ENCODE peak calls at places on chromosomes 16 and 17, in six cellular contexts. R, Y, V, H, U and G are unnamed samples.

GRCh38 chr17:27878776-27879562 is 14.2 kb downstream of the LYRM9 start:
- DNase-seq in H (no peak), R (no peak), U (peak; percentile 79), Y (no peak), V (peak; percentile 52), G (no peak)

GRCh38 chr17:39235555-39236221 is 9.9 kb upstream of the STAC2 start:
- DNase-seq in V (no peak), R (peak; percentile 34), U (peak; percentile 70), H (no peak), Y (no peak), G (peak; percentile 31)

GRCh38 chr16:52497067-52497816 is 49.7 kb downstream of the TOX3 start:
- DNase-seq in U (peak; percentile 41), R (no peak), Y (no peak), H (no peak), V (no peak), G (no peak)

GRCh38 chr16:86892509-86892908 is 314.2 kb downstream of the FOXL1 start:
- DNase-seq in V (no peak), U (no peak), Y (no peak), H (no peak), R (no peak), G (no peak)

GRCh38 chr16:64238576-64238975 is 883.3 kb downstream of the CDH11 start:
- DNase-seq in V (no peak), H (no peak), R (no peak), Y (no peak), U (no peak), G (no peak)

GRCh38 chr17:74987909-74988711 is 678 bp downstream of the CDR2L start:
- DNase-seq in Y (peak; percentile 93), H (peak; percentile 74), V (peak; percentile 56), R (peak; percentile 74), U (peak; percentile 73), G (no peak)

GRCh38 chr16:57042157-57043111 is 49.9 kb upstream of the CPNE2 start:
- DNase-seq in H (no peak), Y (no peak), V (peak; percentile 81), R (no peak), U (no peak), G (peak; percentile 79)

GRCh38 chr17:65158622-65159021 is 21.5 kb downstream of the RGS9 start:
- DNase-seq in R (no peak), Y (no peak), H (no peak), U (no peak), V (no peak), G (no peak)

GRCh38 chr17:19410875-19411291 is at the start of gene RNF112:
- DNase-seq in Y (no peak), R (no peak), V (no peak), U (no peak), H (no peak), G (no peak)

GRCh38 chr16:72924487-72924886 is 123.4 kb downstream of the ZFHX3 start:
- DNase-seq in V (no peak), R (no peak), Y (no peak), H (no peak), U (no peak), G (no peak)

GRCh38 chr16:3171855-3172593 is 16.0 kb upstream of the OR1F1 start:
- DNase-seq in H (no peak), R (peak; percentile 87), U (no peak), Y (no peak), V (peak; percentile 57), G (no peak)

GRCh38 chr16:50099957-50100648 is 34.3 kb downstream of the HEATR3 start:
- DNase-seq in V (no peak), U (no peak), H (no peak), R (no peak), Y (no peak), G (no peak)

GRCh38 chr17:58534901-58535421 is 20.5 kb upstream of the MTMR4 start:
- DNase-seq in U (no peak), R (peak; percentile 53), V (no peak), Y (no peak), H (no peak), G (no peak)

GRCh38 chr17:82095777-82096708 is 2.0 kb downstream of the FASN start:
- DNase-seq in Y (peak; percentile 16), R (no peak), U (no peak), V (no peak), H (no peak), G (no peak)

GRCh38 chr17:1275205-1275961 is 4.1 kb upstream of the TRARG1 start:
- DNase-seq in V (no peak), Y (no peak), R (no peak), H (no peak), U (no peak), G (no peak)

GRCh38 chr17:1272701-1273100 is 2.5 kb downstream of the BHLHA9 start:
- DNase-seq in Y (no peak), H (no peak), V (no peak), U (no peak), R (no peak), G (no peak)

GRCh38 chr17:1273492-1274242 is 3.4 kb downstream of the BHLHA9 start:
- DNase-seq in V (no peak), R (no peak), H (no peak), Y (no peak), U (no peak), G (no peak)

GRCh38 chr17:1275962-1276736 is 3.3 kb upstream of the TRARG1 start:
- DNase-seq in V (peak; percentile 75), R (peak; percentile 20), Y (peak; percentile 47), U (peak; percentile 83), H (peak; percentile 73), G (no peak)

DNA sequence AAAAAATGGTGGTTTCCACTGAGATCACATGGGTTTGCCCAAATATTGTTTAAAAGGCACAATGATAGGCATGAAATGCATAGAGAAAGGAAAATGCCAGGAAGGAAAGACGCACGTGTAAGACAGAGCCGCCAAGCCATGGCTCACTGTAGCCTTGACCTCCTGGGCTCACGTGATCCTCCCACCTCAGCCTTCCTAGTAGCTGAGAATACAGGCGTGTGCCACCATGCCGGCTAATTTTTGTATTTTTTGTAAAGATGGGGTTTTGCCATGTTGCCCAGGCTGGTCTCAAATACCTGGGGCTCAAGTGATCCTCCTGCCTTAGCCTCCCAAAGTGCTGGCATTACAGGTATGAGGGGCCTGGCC is 4.0 kb downstream of the BHLHA9 start:
- DNase-seq in V (no peak), R (no peak), H (no peak), Y (no peak), U (no peak), G (no peak)
- H3K4me3 ChIP-seq in V (no peak overlapping the region), R (no peak overlapping the region), H (no peak overlapping the region), Y (no peak overlapping the region), U (no peak overlapping the region), G (no peak overlapping the region)

GRCh38 chr16:1941162-1941923 is 1.7 kb downstream of the MSRB1 start:
- DNase-seq in V (no peak), H (no peak), U (no peak), Y (no peak), R (peak; percentile 35), G (no peak)
- H3K4me3 ChIP-seq in V (no peak overlapping the region), H (peak overlapping the region; percentile 78), U (no peak overlapping the region), Y (no peak overlapping the region), R (peak overlapping the region; percentile 86), G (peak overlapping the region; percentile 95)

GRCh38 chr17:79804856-79805696 is 8.2 kb upstream of the CBX8 start:
- DNase-seq in R (no peak), U (no peak), Y (no peak), H (no peak), V (no peak), G (no peak)
- H3K4me3 ChIP-seq in R (no peak overlapping the region), U (no peak overlapping the region), Y (no peak overlapping the region), H (no peak overlapping the region), V (no peak overlapping the region), G (no peak overlapping the region)

DNA sequence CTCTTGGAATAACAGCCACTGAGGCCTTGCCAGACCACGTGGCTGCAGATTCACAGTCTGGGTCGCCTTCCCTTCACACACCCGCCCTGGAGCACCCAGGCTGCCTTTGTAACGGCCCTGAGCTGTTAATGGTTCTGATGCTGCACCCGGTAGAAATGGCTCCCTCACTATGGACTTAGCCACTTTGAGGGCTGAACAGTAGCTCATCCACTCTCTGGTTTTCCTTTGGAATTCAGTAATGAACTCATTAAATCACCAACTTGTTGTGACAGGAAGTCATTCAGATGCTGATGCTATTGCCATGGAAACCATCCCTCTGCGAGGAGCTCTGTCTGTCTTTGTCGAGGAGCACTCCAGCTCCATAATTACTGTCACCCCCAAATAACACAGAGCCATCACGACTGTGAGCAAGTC is 59.2 kb downstream of the CDK5R1 start:
- DNase-seq in H (no peak), V (no peak), U (no peak), Y (no peak), R (no peak), G (no peak)
- H3K4me3 ChIP-seq in H (no peak overlapping the region), V (no peak overlapping the region), U (no peak overlapping the region), Y (no peak overlapping the region), R (no peak overlapping the region), G (no peak overlapping the region)

GRCh38 chr17:9672691-9673090 is 27.4 kb downstream of the USP43 start:
- DNase-seq in Y (no peak), H (no peak), V (no peak), R (no peak), U (no peak), G (no peak)
- H3K4me3 ChIP-seq in Y (no peak overlapping the region), H (no peak overlapping the region), V (no peak overlapping the region), R (no peak overlapping the region), U (no peak overlapping the region), G (no peak overlapping the region)

GRCh38 chr16:70428178-70428998 is 10.5 kb downstream of the ST3GAL2 start:
- DNase-seq in R (peak; percentile 90), Y (peak; percentile 90), H (peak; percentile 87), V (peak; percentile 75), U (peak; percentile 95), G (no peak)
- H3K4me3 ChIP-seq in R (peak overlapping the region; percentile 3), Y (no peak overlapping the region), H (no peak overlapping the region), V (no peak overlapping the region), U (no peak overlapping the region), G (peak overlapping the region; percentile 34)

GRCh38 chr16:66809765-66810164 is 8.4 kb upstream of the TERB1 start:
- DNase-seq in V (no peak), Y (no peak), U (no peak), H (no peak), R (no peak), G (no peak)
- H3K4me3 ChIP-seq in V (no peak overlapping the region), Y (no peak overlapping the region), U (no peak overlapping the region), H (no peak overlapping the region), R (no peak overlapping the region), G (no peak overlapping the region)

GRCh38 chr16:68078726-68079615 is 6.2 kb upstream of the NFATC3 start:
- DNase-seq in H (no peak), U (no peak), V (peak; percentile 25), Y (no peak), R (no peak), G (no peak)
- H3K4me3 ChIP-seq in H (no peak overlapping the region), U (no peak overlapping the region), V (peak overlapping the region; percentile 40), Y (no peak overlapping the region), R (no peak overlapping the region), G (no peak overlapping the region)